ENCODE peak calls at places on chromosomes 2 and 18, in seven cellular contexts. J, E, M, Z, D, X and K are unnamed samples.
A peak's percentile ranks its signal among the peaks of the same experiment; 100 is the strongest.

GRCh38 chr2:120896126-120896525 is 160.5 kb downstream of the GLI2 start:
- DNase-seq in D (no peak), X (no peak), J (no peak), E (no peak), Z (no peak), M (no peak), K (no peak)

GRCh38 chr18:50099725-50100414 is 95.1 kb downstream of the MYO5B start:
- DNase-seq in M (peak; percentile 12), E (no peak), X (no peak), J (no peak), D (peak; percentile 80), Z (peak; percentile 45), K (no peak)

GRCh38 chr18:58814317-58814716 is 50.4 kb upstream of the ZNF532 start:
- DNase-seq in E (no peak), Z (no peak), J (no peak), M (no peak), D (no peak), X (no peak), K (no peak)

GRCh38 chr2:181404472-181404871 is 52.7 kb upstream of the ITGA4 start:
- DNase-seq in D (no peak), M (no peak), E (no peak), X (no peak), Z (no peak), J (no peak), K (no peak)

GRCh38 chr2:222391866-222392265 is 32.5 kb upstream of the SGPP2 start:
- DNase-seq in M (no peak), X (no peak), D (no peak), E (no peak), Z (no peak), J (no peak), K (peak; percentile 66)

GRCh38 chr2:70124983-70125480 is 37.8 kb downstream of the PCBP1 start:
- DNase-seq in D (no peak), M (no peak), E (peak; percentile 51), X (peak; percentile 70), J (peak; percentile 62), Z (no peak), K (peak; percentile 87)

GRCh38 chr2:169732075-169732474 is 1.6 kb upstream of the KLHL23 start:
- DNase-seq in M (no peak), D (no peak), X (no peak), J (peak; percentile 69), E (no peak), Z (no peak), K (no peak)

GRCh38 chr2:176178271-176178806 is 10.1 kb upstream of the HOXD1 start:
- DNase-seq in Z (peak; percentile 67), M (no peak), J (peak; percentile 78), D (no peak), X (no peak), E (no peak), K (peak; percentile 60)

GRCh38 chr2:242052421-242052820 is 182.9 kb downstream of the RTP5 start:
- DNase-seq in Z (no peak), E (no peak), D (no peak), J (no peak), M (no peak), X (no peak), K (no peak)

GRCh38 chr2:73085691-73086090 is 14.2 kb upstream of the SFXN5 start:
- DNase-seq in M (peak; percentile 62), J (peak; percentile 85), E (peak; percentile 75), Z (peak; percentile 67), D (peak; percentile 57), X (peak; percentile 83), K (peak; percentile 80)

GRCh38 chr2:196502413-196502812 is 137.1 kb upstream of the CCDC150 start:
- DNase-seq in J (peak; percentile 23), Z (no peak), X (no peak), M (no peak), E (no peak), D (no peak), K (no peak)

GRCh38 chr2:185208261-185208660 is 530.3 kb upstream of the FSIP2 start:
- DNase-seq in M (no peak), J (peak; percentile 82), Z (peak; percentile 8), E (peak; percentile 50), D (no peak), X (no peak), K (peak; percentile 66)

GRCh38 chr18:48611196-48611595 is 72.4 kb downstream of the CTIF start:
- DNase-seq in E (no peak), X (no peak), D (no peak), M (no peak), Z (no peak), J (no peak), K (no peak)

GRCh38 chr18:12862874-12863482 is 21.1 kb downstream of the PTPN2 start:
- DNase-seq in J (no peak), X (no peak), E (no peak), D (no peak), M (no peak), Z (no peak), K (no peak)

GRCh38 chr18:78542204-78542603 is 437.4 kb upstream of the SALL3 start:
- DNase-seq in M (no peak), J (no peak), Z (peak; percentile 59), D (no peak), X (no peak), E (no peak), K (peak; percentile 24)

GRCh38 chr2:15531095-15531854 is 29.9 kb downstream of the NBAS start:
- DNase-seq in J (no peak), X (no peak), Z (no peak), M (no peak), E (no peak), D (no peak), K (no peak)

GRCh38 chr18:52435301-52435700 is 95.3 kb downstream of the DCC start:
- DNase-seq in Z (no peak), E (no peak), M (no peak), D (no peak), J (peak; percentile 95), X (no peak), K (no peak)

GRCh38 chr2:2577366-2577765 is 246.3 kb upstream of the MYT1L start:
- DNase-seq in M (no peak), E (no peak), Z (no peak), D (no peak), J (no peak), X (no peak), K (no peak)

GRCh38 chr2:6526093-6526824 is 339.4 kb downstream of the CMPK2 start:
- DNase-seq in D (no peak), X (no peak), J (peak; percentile 86), E (no peak), M (no peak), Z (peak; percentile 12), K (no peak)

GRCh38 chr2:160952462-160952861 is 207.8 kb upstream of the TANK start:
- DNase-seq in Z (no peak), J (no peak), X (no peak), M (no peak), D (no peak), E (no peak), K (no peak)

GRCh38 chr2:75519843-75520242 is 40.9 kb downstream of the EVA1A start:
- DNase-seq in E (no peak), D (no peak), X (no peak), J (no peak), M (no peak), Z (no peak), K (no peak)

GRCh38 chr2:8682719-8683667 is 1.1 kb downstream of the ID2 start:
- DNase-seq in E (no peak), J (peak; percentile 64), Z (no peak), M (no peak), X (peak; percentile 46), D (no peak), K (peak; percentile 62)

GRCh38 chr2:218234487-218234886 is 17.5 kb downstream of the ARPC2 start:
- DNase-seq in J (no peak), Z (no peak), X (no peak), E (no peak), D (no peak), M (no peak), K (no peak)

GRCh38 chr2:151973013-151973900 is 125.6 kb downstream of the CACNB4 start:
- DNase-seq in E (no peak), Z (no peak), D (no peak), J (peak; percentile 30), X (no peak), M (no peak), K (no peak)

GRCh38 chr2:168851674-168852320 is 38.4 kb downstream of the SPC25 start:
- DNase-seq in E (no peak), X (no peak), M (no peak), J (no peak), Z (peak; percentile 53), D (peak; percentile 53), K (peak; percentile 41)

GRCh38 chr2:9968940-9969497 is 17.5 kb downstream of the GRHL1 start:
- DNase-seq in Z (no peak), J (no peak), M (no peak), E (no peak), X (no peak), D (no peak), K (no peak)

GRCh38 chr2:109701362-109701761 is 87.2 kb downstream of the SOWAHC start:
- DNase-seq in M (no peak), X (no peak), D (no peak), J (no peak), Z (no peak), E (no peak), K (no peak)

GRCh38 chr18:31500161-31500688 is 2.2 kb downstream of the DSG2 start:
- DNase-seq in M (no peak), X (no peak), Z (no peak), J (peak; percentile 4), D (no peak), E (no peak), K (peak; percentile 63)

GRCh38 chr2:106536490-106536889 is 49.3 kb downstream of the CD8B2 start:
- DNase-seq in J (no peak), D (no peak), Z (no peak), X (no peak), E (no peak), M (no peak), K (no peak)

GRCh38 chr2:102236132-102236531 is 49.3 kb downstream of the IL1RL2 start:
- DNase-seq in Z (no peak), D (no peak), X (no peak), J (no peak), M (no peak), E (no peak), K (no peak)

GRCh38 chr2:239060676-239061075 is 212.8 kb downstream of the TWIST2 start:
- DNase-seq in M (no peak), J (no peak), Z (no peak), X (no peak), E (no peak), D (no peak), K (no peak)

GRCh38 chr2:46935071-46935470 is 19.5 kb upstream of the MCFD2 start:
- DNase-seq in J (no peak), Z (no peak), E (no peak), D (no peak), X (no peak), M (no peak), K (no peak)

GRCh38 chr2:80117401-80117800 is 187.2 kb downstream of the LRRTM1 start:
- DNase-seq in E (no peak), J (no peak), Z (no peak), X (no peak), M (no peak), D (no peak), K (no peak)

GRCh38 chr2:71455011-71455740 is 1.8 kb downstream of the DYSF start:
- DNase-seq in J (no peak), X (no peak), D (no peak), Z (no peak), M (no peak), E (no peak), K (no peak)

GRCh38 chr2:86788881-86789686 is 1.6 kb downstream of the CD8A start:
- DNase-seq in M (no peak), X (no peak), Z (no peak), E (no peak), D (no peak), J (peak; percentile 44), K (no peak)